ENCODE peak calls at places on chromosomes 16 and 17, in seven cellular contexts. One of them, this sample, is unnamed.

GRCh38 chr16:17475104-17475503 is 4.3 kb upstream of the XYLT1 start:
- DNase-seq in mesothelial cell of epicardium: no peak
- DNase-seq in RPMI7951: no peak
- DNase-seq in LNCaP clone FGC: no peak
- DNase-seq in NB4: no peak
- DNase-seq in nephron progenitor cell: no peak
- DNase-seq in fibroblast of lung: no peak
- DNase-seq in this sample: no peak

GRCh38 chr16:1968146-1968953 is 1.7 kb downstream of the RNF151 start:
- DNase-seq in LNCaP clone FGC: no peak
- DNase-seq in mesothelial cell of epicardium: no peak
- DNase-seq in fibroblast of lung: no peak
- DNase-seq in nephron progenitor cell: no peak
- DNase-seq in RPMI7951: no peak
- DNase-seq in NB4: no peak
- DNase-seq in this sample: no peak

GRCh38 chr17:78075545-78075944 is 53.0 kb downstream of the TMC6 start:
- DNase-seq in RPMI7951: no peak
- DNase-seq in nephron progenitor cell: no peak
- DNase-seq in NB4: no peak
- DNase-seq in fibroblast of lung: no peak
- DNase-seq in LNCaP clone FGC: no peak
- DNase-seq in mesothelial cell of epicardium: no peak
- DNase-seq in this sample: no peak

GRCh38 chr17:38815576-38816193 is 9.4 kb downstream of the CWC25 start:
- DNase-seq in RPMI7951: peak
- DNase-seq in LNCaP clone FGC: no peak
- DNase-seq in fibroblast of lung: peak
- DNase-seq in nephron progenitor cell: no peak
- DNase-seq in NB4: peak
- DNase-seq in mesothelial cell of epicardium: no peak
- DNase-seq in this sample: peak

GRCh38 chr17:12041316-12041715 is 20.6 kb downstream of the MAP2K4 start:
- DNase-seq in RPMI7951: peak
- DNase-seq in nephron progenitor cell: no peak
- DNase-seq in LNCaP clone FGC: no peak
- DNase-seq in mesothelial cell of epicardium: no peak
- DNase-seq in NB4: peak
- DNase-seq in fibroblast of lung: peak
- DNase-seq in this sample: peak

GRCh38 chr17:76578376-76578775 is 7.3 kb downstream of the ST6GALNAC2 start:
- DNase-seq in fibroblast of lung: no peak
- DNase-seq in NB4: no peak
- DNase-seq in LNCaP clone FGC: no peak
- DNase-seq in RPMI7951: no peak
- DNase-seq in mesothelial cell of epicardium: no peak
- DNase-seq in nephron progenitor cell: no peak
- DNase-seq in this sample: no peak

GRCh38 chr17:1003633-1003971 is 6.7 kb downstream of the TIMM22 start:
- DNase-seq in nephron progenitor cell: no peak
- DNase-seq in NB4: no peak
- DNase-seq in mesothelial cell of epicardium: no peak
- DNase-seq in LNCaP clone FGC: no peak
- DNase-seq in RPMI7951: no peak
- DNase-seq in fibroblast of lung: no peak
- DNase-seq in this sample: no peak

GRCh38 chr17:63946440-63947363 is 14.6 kb upstream of the CD79B start:
- DNase-seq in nephron progenitor cell: peak
- DNase-seq in NB4: peak
- DNase-seq in RPMI7951: peak
- DNase-seq in fibroblast of lung: peak
- DNase-seq in mesothelial cell of epicardium: peak
- DNase-seq in LNCaP clone FGC: no peak
- DNase-seq in this sample: peak

GRCh38 chr16:4653981-4654380 is 29.4 kb downstream of the MGRN1 start:
- DNase-seq in LNCaP clone FGC: peak
- DNase-seq in RPMI7951: no peak
- DNase-seq in fibroblast of lung: no peak
- DNase-seq in NB4: no peak
- DNase-seq in mesothelial cell of epicardium: no peak
- DNase-seq in nephron progenitor cell: no peak
- DNase-seq in this sample: peak

GRCh38 chr17:77506371-77506991 is 365.7 kb downstream of the SEC14L1 start:
- DNase-seq in LNCaP clone FGC: no peak
- DNase-seq in NB4: no peak
- DNase-seq in nephron progenitor cell: no peak
- DNase-seq in mesothelial cell of epicardium: no peak
- DNase-seq in RPMI7951: no peak
- DNase-seq in fibroblast of lung: no peak
- DNase-seq in this sample: no peak

GRCh38 chr16:54821731-54822130 is 108.9 kb upstream of the IRX5 start:
- DNase-seq in nephron progenitor cell: no peak
- DNase-seq in RPMI7951: no peak
- DNase-seq in LNCaP clone FGC: no peak
- DNase-seq in mesothelial cell of epicardium: no peak
- DNase-seq in fibroblast of lung: no peak
- DNase-seq in NB4: no peak
- DNase-seq in this sample: no peak

GRCh38 chr16:55010492-55011260 is 80.0 kb downstream of the IRX5 start:
- DNase-seq in RPMI7951: no peak
- DNase-seq in mesothelial cell of epicardium: no peak
- DNase-seq in fibroblast of lung: no peak
- DNase-seq in LNCaP clone FGC: no peak
- DNase-seq in NB4: no peak
- DNase-seq in nephron progenitor cell: no peak
- DNase-seq in this sample: no peak

GRCh38 chr16:14180431-14181059 is 109.4 kb downstream of the MRTFB start:
- DNase-seq in mesothelial cell of epicardium: no peak
- DNase-seq in RPMI7951: peak
- DNase-seq in fibroblast of lung: no peak
- DNase-seq in NB4: no peak
- DNase-seq in LNCaP clone FGC: no peak
- DNase-seq in nephron progenitor cell: peak
- DNase-seq in this sample: no peak

GRCh38 chr16:46690281-46691178 is 1.1 kb downstream of the ORC6 start:
- DNase-seq in mesothelial cell of epicardium: no peak
- DNase-seq in NB4: peak
- DNase-seq in LNCaP clone FGC: no peak
- DNase-seq in RPMI7951: peak
- DNase-seq in fibroblast of lung: peak
- DNase-seq in nephron progenitor cell: no peak
- DNase-seq in this sample: no peak

GRCh38 chr17:81118308-81119221 is 46.7 kb upstream of the PVALEF start:
- DNase-seq in NB4: no peak
- DNase-seq in nephron progenitor cell: no peak
- DNase-seq in LNCaP clone FGC: no peak
- DNase-seq in mesothelial cell of epicardium: no peak
- DNase-seq in fibroblast of lung: no peak
- DNase-seq in RPMI7951: no peak
- DNase-seq in this sample: no peak